ENCODE peak calls at places on chromosome 17, in four cellular contexts. One of them, this sample, is unnamed.

GRCh38 chr17:17492085-17492484 is 4.1 kb downstream of the RASD1 start:
- DNase-seq in HCT116: no peak
- DNase-seq in PC-3: no peak
- DNase-seq in OCI-LY7: no peak
- DNase-seq in this sample: no peak

GRCh38 chr17:80454557-80455327 is 21.7 kb downstream of the NPTX1 start:
- DNase-seq in OCI-LY7: peak; percentile 100
- DNase-seq in PC-3: peak; percentile 99
- DNase-seq in HCT116: peak; percentile 96
- DNase-seq in this sample: peak; percentile 99

GRCh38 chr17:83175551-83176271 is 96.3 kb downstream of the METRNL start:
- DNase-seq in HCT116: no peak
- DNase-seq in OCI-LY7: no peak
- DNase-seq in PC-3: no peak
- DNase-seq in this sample: no peak

GRCh38 chr17:40493697-40494096 is 7.7 kb downstream of the TNS4 start:
- DNase-seq in PC-3: no peak
- DNase-seq in HCT116: no peak
- DNase-seq in OCI-LY7: no peak
- DNase-seq in this sample: no peak

GRCh38 chr17:39927928-39928867 is 666 bp downstream of the LRRC3C start:
- DNase-seq in OCI-LY7: no peak
- DNase-seq in HCT116: no peak
- DNase-seq in PC-3: no peak
- DNase-seq in this sample: peak; percentile 54

GRCh38 chr17:50634915-50635719 is 436 bp downstream of the ABCC3 start:
- DNase-seq in PC-3: peak; percentile 24
- DNase-seq in HCT116: no peak
- DNase-seq in OCI-LY7: no peak
- DNase-seq in this sample: no peak

GRCh38 chr17:75273968-75274708 is 3.1 kb upstream of the MIF4GD start:
- DNase-seq in HCT116: no peak
- DNase-seq in OCI-LY7: no peak
- DNase-seq in PC-3: peak; percentile 53
- DNase-seq in this sample: no peak

GRCh38 chr17:4738136-4739121 is 1.2 kb upstream of the ZMYND15 start:
- DNase-seq in OCI-LY7: no peak
- DNase-seq in HCT116: no peak
- DNase-seq in PC-3: peak; percentile 43
- DNase-seq in this sample: peak; percentile 71

GRCh38 chr17:32120086-32120485 is 22.2 kb upstream of the RHOT1 start:
- DNase-seq in OCI-LY7: no peak
- DNase-seq in HCT116: no peak
- DNase-seq in PC-3: no peak
- DNase-seq in this sample: no peak

GRCh38 chr17:66673668-66674276 is 161.1 kb upstream of the CACNG5 start:
- DNase-seq in HCT116: peak; percentile 72
- DNase-seq in OCI-LY7: peak; percentile 41
- DNase-seq in PC-3: peak; percentile 92
- DNase-seq in this sample: peak; percentile 78
- TF ChIP-seq CTCF in HCT116: peak; percentile 84
- TF ChIP-seq CTCF in OCI-LY7: peak; percentile 73
- TF ChIP-seq CTCF in PC-3: peak; percentile 97
- TF ChIP-seq CTCF in this sample: peak; percentile 77

DNA sequence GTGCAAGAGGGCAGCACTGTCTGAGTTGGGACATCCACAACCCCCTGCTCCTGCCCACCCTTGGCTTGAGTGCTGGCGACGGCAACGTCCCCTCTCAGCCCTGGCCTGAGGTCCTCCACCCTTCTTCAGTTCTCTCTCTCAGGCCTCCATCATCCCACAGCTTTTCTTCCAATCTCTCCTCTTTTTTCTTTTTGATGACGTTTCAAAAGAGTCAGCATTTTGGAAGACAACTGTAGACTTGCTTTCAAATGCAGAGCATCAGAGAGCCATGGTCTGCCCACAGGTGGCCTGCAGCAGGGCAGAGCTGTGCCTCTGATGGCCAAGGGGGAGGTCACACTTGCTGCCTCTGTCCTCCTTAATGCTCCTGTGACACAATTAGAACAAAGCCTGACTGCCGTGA is 775.4 kb downstream of the KCNJ18 start:
- DNase-seq in OCI-LY7: no peak
- DNase-seq in HCT116: no peak
- DNase-seq in PC-3: no peak
- DNase-seq in this sample: no peak
- H3K9me3 ChIP-seq in OCI-LY7: no peaks in the 10 kb centered on the region
- H3K9me3 ChIP-seq in HCT116: no peaks in the 10 kb centered on the region
- H3K9me3 ChIP-seq in PC-3: peaks cover 11% of the 10 kb centered on the region
- H3K9me3 ChIP-seq in this sample: peaks cover 4% of the 10 kb centered on the region

GRCh38 chr17:44672479-44673093 is 16.3 kb downstream of the MEIOC start:
- DNase-seq in PC-3: peak; percentile 63
- DNase-seq in OCI-LY7: peak; percentile 42
- DNase-seq in HCT116: peak; percentile 18
- DNase-seq in this sample: peak; percentile 8

GRCh38 chr17:44673893-44674292 is 15.7 kb downstream of the CCDC43 start:
- DNase-seq in OCI-LY7: no peak
- DNase-seq in PC-3: no peak
- DNase-seq in HCT116: no peak
- DNase-seq in this sample: no peak

DNA sequence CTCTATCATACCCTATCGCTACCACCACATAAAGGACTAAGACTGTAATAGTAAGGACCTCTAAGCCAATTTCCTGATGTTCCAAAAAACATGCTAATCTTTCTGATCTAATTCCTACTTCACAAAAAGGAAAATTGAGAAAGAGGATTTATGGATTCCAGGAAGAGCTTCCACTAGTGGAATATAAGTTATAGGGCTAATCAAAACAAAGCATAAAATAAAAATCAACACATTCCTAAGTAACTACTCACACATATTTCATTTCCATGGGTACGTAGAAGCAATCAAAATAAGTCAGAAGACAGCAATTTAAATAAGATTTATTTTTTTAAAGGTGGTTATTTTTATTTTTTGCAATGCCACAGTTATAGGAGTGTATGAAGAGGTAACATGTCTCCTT is 12.4 kb downstream of the CCDC43 start:
- DNase-seq in HCT116: no peak
- DNase-seq in PC-3: peak; percentile 18
- DNase-seq in OCI-LY7: no peak
- DNase-seq in this sample: no peak
- TF ChIP-seq EZH2phosphoT487 in HCT116: no peak
- TF ChIP-seq EZH2phosphoT487 in PC-3: no peak
- TF ChIP-seq EZH2phosphoT487 in OCI-LY7: no peak
- TF ChIP-seq EZH2phosphoT487 in this sample: no peak

GRCh38 chr17:5793899-5794298 is 209.6 kb upstream of the NLRP1 start:
- DNase-seq in OCI-LY7: no peak
- DNase-seq in PC-3: peak; percentile 44
- DNase-seq in HCT116: no peak
- DNase-seq in this sample: no peak

GRCh38 chr17:5797447-5797846 is 213.1 kb upstream of the NLRP1 start:
- DNase-seq in OCI-LY7: no peak
- DNase-seq in HCT116: no peak
- DNase-seq in PC-3: no peak
- DNase-seq in this sample: no peak

GRCh38 chr17:5789443-5789842 is 205.1 kb upstream of the NLRP1 start:
- DNase-seq in HCT116: no peak
- DNase-seq in OCI-LY7: no peak
- DNase-seq in PC-3: no peak
- DNase-seq in this sample: no peak

GRCh38 chr17:5794881-5795486 is 210.7 kb upstream of the NLRP1 start:
- DNase-seq in OCI-LY7: no peak
- DNase-seq in HCT116: no peak
- DNase-seq in PC-3: no peak
- DNase-seq in this sample: no peak

DNA sequence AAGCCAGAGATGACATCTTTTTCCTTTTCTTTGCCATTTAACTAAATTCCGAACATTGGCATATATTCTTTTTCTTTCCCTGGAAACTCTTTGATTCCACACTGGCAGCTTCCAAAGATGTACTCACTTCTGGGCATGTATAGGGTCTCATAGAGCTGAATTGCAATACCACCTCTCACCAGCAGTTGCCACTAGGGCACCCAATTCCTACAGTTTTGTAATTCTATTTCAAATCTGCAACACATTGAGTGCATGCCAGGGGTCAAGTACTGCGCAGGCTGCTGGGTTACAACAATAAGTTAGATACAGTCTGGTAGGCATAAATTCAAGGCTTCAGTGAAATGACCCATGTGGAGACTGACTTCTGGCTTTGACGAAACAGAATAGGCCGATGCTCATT is 208.8 kb upstream of the NLRP1 start:
- DNase-seq in HCT116: no peak
- DNase-seq in PC-3: no peak
- DNase-seq in OCI-LY7: no peak
- DNase-seq in this sample: no peak
- TF ChIP-seq CTCF in HCT116: peak; percentile 49
- TF ChIP-seq CTCF in PC-3: peak; percentile 43
- TF ChIP-seq CTCF in OCI-LY7: peak; percentile 69
- TF ChIP-seq CTCF in this sample: no peak

DNA sequence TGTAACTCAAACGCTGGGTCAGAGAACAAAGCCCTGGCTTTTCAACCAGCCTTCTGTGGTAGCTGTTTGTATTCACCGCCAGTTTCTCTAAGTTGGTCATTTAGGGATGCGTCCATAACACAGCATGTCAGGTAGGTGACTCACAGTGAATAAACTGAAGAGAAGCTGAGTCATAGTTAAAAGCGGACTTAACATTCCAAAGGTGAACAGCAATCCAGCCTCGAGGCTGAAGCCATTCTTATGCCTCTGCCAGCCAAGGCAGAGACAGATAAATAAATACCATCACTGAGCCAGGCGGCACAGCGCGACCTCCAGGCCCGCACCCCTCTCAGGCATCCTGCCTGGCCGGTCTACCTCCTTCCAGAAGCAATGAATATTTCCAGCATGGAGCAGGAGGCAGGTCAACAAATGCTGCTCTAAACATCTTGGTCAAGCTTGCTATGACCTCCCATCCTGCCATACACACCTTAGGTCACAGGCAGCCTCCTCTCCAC is 12.4 kb upstream of the CACNG4 start:
- DNase-seq in PC-3: peak; percentile 100
- DNase-seq in OCI-LY7: no peak
- DNase-seq in HCT116: peak; percentile 99
- DNase-seq in this sample: peak; percentile 90
- H3K9me3 ChIP-seq in PC-3: no peaks in the 10 kb centered on the region
- H3K9me3 ChIP-seq in OCI-LY7: no peaks in the 10 kb centered on the region
- H3K9me3 ChIP-seq in HCT116: no peaks in the 10 kb centered on the region
- H3K9me3 ChIP-seq in this sample: no peaks in the 10 kb centered on the region

GRCh38 chr17:70604854-70605253 is 435.5 kb downstream of the KCNJ2 start:
- DNase-seq in PC-3: peak; percentile 31
- DNase-seq in OCI-LY7: no peak
- DNase-seq in HCT116: peak; percentile 23
- DNase-seq in this sample: no peak
- TF ChIP-seq EZH2phosphoT487 in PC-3: no peak
- TF ChIP-seq EZH2phosphoT487 in OCI-LY7: no peak
- TF ChIP-seq EZH2phosphoT487 in HCT116: no peak
- TF ChIP-seq EZH2phosphoT487 in this sample: no peak